ENCODE peak calls at places on chromosome 19, in nine cellular contexts. D is mucosa of descending colon, J is LHCN-M2, C is DMS79 treated with DMSO at 0.1 percent for 48 hours, Y is MM.1S, G is DND-41, E is heart right ventricle, Q is neural crest cell, V is mesenchymal stem cell. X is an unnamed sample.

GRCh38 chr19:32219881-32220552 is 125.4 kb upstream of the ZNF507 start:
- DNase-seq in E (no peak), Q (no peak), C (no peak), V (no peak), Y (no peak), G (no peak), D (no peak), J (no peak), X (no peak)

GRCh38 chr19:32053366-32053765 is 292.0 kb upstream of the ZNF507 start:
- DNase-seq in Q (no peak), G (no peak), D (no peak), Y (no peak), C (no peak), V (peak), J (no peak), E (no peak), X (no peak)

GRCh38 chr19:42185281-42185680 is 32.2 kb downstream of the DEDD2 start:
- DNase-seq in D (peak), G (peak), Y (peak), J (no peak), E (no peak), C (no peak), V (no peak), Q (no peak), X (no peak)

GRCh38 chr19:29519146-29519545 is 6.6 kb upstream of the VSTM2B start:
- DNase-seq in Q (no peak), G (no peak), C (no peak), D (no peak), Y (no peak), J (no peak), E (no peak), V (no peak), X (peak)

GRCh38 chr19:50315773-50316448 is 13.3 kb downstream of the KCNC3 start:
- DNase-seq in C (peak), D (no peak), J (no peak), V (no peak), Y (no peak), G (peak), Q (no peak), E (no peak), X (no peak)

GRCh38 chr19:35710784-35711723 is 6.7 kb downstream of the ZBTB32 start:
- DNase-seq in V (no peak), J (no peak), G (no peak), Y (no peak), Q (no peak), D (no peak), C (no peak), E (no peak), X (peak)

GRCh38 chr19:5799247-5800241 is 5.3 kb upstream of the NRTN start:
- DNase-seq in J (no peak), E (peak), G (no peak), V (no peak), Q (no peak), C (no peak), D (no peak), Y (no peak), X (no peak)

GRCh38 chr19:39845172-39845571 is 1.0 kb downstream of the FBL start:
- DNase-seq in C (no peak), Y (no peak), J (no peak), Q (no peak), E (no peak), V (no peak), G (no peak), D (no peak), X (no peak)

GRCh38 chr19:38687837-38688378 is 40.5 kb downstream of the ACTN4 start:
- DNase-seq in D (no peak), Q (no peak), G (no peak), C (no peak), J (no peak), E (no peak), Y (no peak), V (no peak), X (no peak)

GRCh38 chr19:35216026-35216832 is 12.3 kb downstream of the FAM187B start:
- DNase-seq in V (no peak), E (no peak), J (peak), Q (no peak), G (no peak), D (no peak), Y (peak), C (no peak), X (no peak)

GRCh38 chr19:13796301-13797057 is 1.2 kb downstream of the ZSWIM4 start:
- DNase-seq in G (no peak), V (peak), E (peak), Q (no peak), Y (no peak), J (peak), C (no peak), D (peak), X (no peak)

GRCh38 chr19:6059396-6059947 is 50.8 kb downstream of the RFX2 start:
- DNase-seq in G (no peak), E (no peak), Q (no peak), V (no peak), J (no peak), C (no peak), Y (no peak), D (no peak), X (no peak)

GRCh38 chr19:57850553-57851017 is 926 bp downstream of the ZNF587 start:
- DNase-seq in G (peak), J (peak), Y (no peak), V (peak), D (peak), C (peak), E (no peak), Q (no peak), X (no peak)

GRCh38 chr19:39408392-39409206 is 2.0 kb downstream of the ZFP36 start:
- DNase-seq in V (peak), Y (peak), D (peak), Q (no peak), G (no peak), C (peak), E (no peak), J (peak), X (no peak)

GRCh38 chr19:17095141-17095919 is 19.8 kb downstream of the MYO9B start:
- DNase-seq in D (no peak), G (no peak), Q (no peak), C (no peak), Y (no peak), V (peak), E (peak), J (no peak), X (no peak)

GRCh38 chr19:43806848-43807247 is 4.6 kb upstream of the LYPD5 start:
- DNase-seq in C (no peak), G (no peak), D (no peak), Y (no peak), E (no peak), J (no peak), Q (no peak), V (no peak), X (no peak)

GRCh38 chr19:53881482-53882390 is at the start of gene PRKCG:
- DNase-seq in Y (no peak), J (peak), E (peak), Q (peak), V (peak), G (peak), D (peak), C (peak), X (peak)

GRCh38 chr19:47417746-47418594 is 1.4 kb downstream of the MEIS3 start:
- DNase-seq in Q (no peak), V (no peak), Y (no peak), C (no peak), J (no peak), E (no peak), D (no peak), G (no peak), X (no peak)

GRCh38 chr19:1630012-1630411 is 22.4 kb downstream of the TCF3 start:
- DNase-seq in E (no peak), G (no peak), C (no peak), D (no peak), Y (no peak), Q (no peak), J (no peak), V (no peak), X (no peak)

GRCh38 chr19:5494780-5495179 is 39.6 kb downstream of the ZNRF4 start:
- DNase-seq in C (no peak), J (no peak), G (no peak), Q (no peak), E (no peak), D (no peak), Y (no peak), V (no peak), X (no peak)

GRCh38 chr19:18419699-18420460 is 682 bp downstream of the SSBP4 start:
- DNase-seq in C (peak), Y (no peak), V (peak), G (peak), D (peak), E (no peak), Q (no peak), J (no peak), X (peak)

GRCh38 chr19:18232540-18233223 is 6.4 kb upstream of the PDE4C start:
- DNase-seq in C (peak), G (no peak), E (no peak), Q (no peak), Y (no peak), J (no peak), D (no peak), V (peak), X (no peak)

GRCh38 chr19:58518261-58519086 is 1.1 kb downstream of the ZBTB45 start:
- DNase-seq in D (no peak), J (no peak), Q (no peak), C (peak), G (peak), Y (no peak), E (no peak), V (no peak), X (no peak)

GRCh38 chr19:6734096-6734696 is 3.2 kb downstream of the GPR108 start:
- DNase-seq in C (no peak), Q (no peak), J (no peak), G (no peak), V (no peak), D (no peak), Y (no peak), E (no peak), X (no peak)